ENCODE peak calls at places on chromosomes 3 and 15, in nine cellular contexts. T, C, Q, B, S, L, F, D and M are unnamed samples.

GRCh38 chr3:188573286-188573928 is 419.4 kb downstream of the LPP start:
- DNase-seq in C (no peak), S (no peak), B (no peak), T (no peak), Q (no peak), F (no peak), D (no peak), L (no peak), M (no peak)

GRCh38 chr15:60070838-60071493 is 66.9 kb downstream of the FOXB1 start:
- DNase-seq in B (peak), D (no peak), F (peak), Q (no peak), L (no peak), C (no peak), T (no peak), S (no peak), M (no peak)

GRCh38 chr15:52576692-52577091 is 7.9 kb upstream of the ARPP19 start:
- DNase-seq in F (no peak), D (no peak), C (no peak), B (no peak), Q (no peak), T (no peak), S (no peak), L (no peak), M (no peak)

GRCh38 chr3:151316267-151316991 is at the start of gene GPR87:
- DNase-seq in T (no peak), L (no peak), B (peak), D (peak), S (no peak), Q (no peak), C (no peak), F (peak), M (no peak)

GRCh38 chr15:45184562-45185041 is 3.2 kb downstream of the SHF start:
- DNase-seq in B (no peak), D (no peak), S (no peak), T (peak), C (no peak), F (no peak), L (no peak), Q (no peak), M (no peak)

GRCh38 chr15:44882499-44882968 is 74.0 kb upstream of the TERB2 start:
- DNase-seq in T (no peak), C (no peak), B (no peak), D (no peak), L (no peak), S (no peak), F (no peak), Q (no peak), M (no peak)

GRCh38 chr15:56320861-56321260 is 44.4 kb upstream of the TEX9 start:
- DNase-seq in S (no peak), B (no peak), Q (no peak), L (no peak), T (no peak), F (no peak), C (no peak), D (no peak), M (no peak)

GRCh38 chr3:127444761-127445160 is 145.8 kb downstream of the TPRA1 start:
- DNase-seq in D (no peak), L (no peak), T (no peak), C (no peak), S (no peak), F (no peak), B (no peak), Q (no peak), M (no peak)

GRCh38 chr3:12901631-12902045 is 60.3 kb upstream of the RPL32 start:
- DNase-seq in F (no peak), S (no peak), T (peak), Q (no peak), L (no peak), B (no peak), C (no peak), D (no peak), M (no peak)

GRCh38 chr3:4501991-4502390 is 8.8 kb downstream of the ITPR1 start:
- DNase-seq in C (no peak), F (no peak), L (no peak), Q (no peak), S (no peak), T (no peak), B (no peak), D (no peak), M (no peak)

GRCh38 chr15:34818531-34818930 is 23.2 kb upstream of the ACTC1 start:
- DNase-seq in S (no peak), T (no peak), B (peak), C (no peak), F (no peak), D (no peak), Q (no peak), L (no peak), M (no peak)

GRCh38 chr3:186180151-186180550 is 71.3 kb upstream of the ETV5 start:
- DNase-seq in F (no peak), L (no peak), D (no peak), B (no peak), T (no peak), C (no peak), Q (no peak), S (no peak), M (no peak)